ENCODE peak calls at places on chromosomes 11 and 22, in seven cellular contexts. X is AG09309, U is colonic mucosa, T is fibroblast of lung, A is upper lobe of right lung, Z is prostate gland, W is IMR-90. M is an unnamed sample.

GRCh38 chr11:69963533-69964246 is 114.4 kb upstream of the ANO1 start:
- DNase-seq in X (no peak), U (no peak), T (peak; percentile 39), A (no peak), Z (no peak), W (peak; percentile 39), M (no peak)

GRCh38 chr11:64131657-64132387 is 34.1 kb downstream of the MACROD1 start:
- DNase-seq in X (no peak), U (no peak), T (no peak), A (peak; percentile 73), Z (no peak), W (no peak), M (no peak)

GRCh38 chr11:28393348-28393747 is 285.2 kb downstream of the METTL15 start:
- DNase-seq in X (no peak), U (no peak), T (no peak), A (no peak), Z (no peak), W (no peak), M (no peak)

GRCh38 chr11:64396079-64396591 is 37.2 kb downstream of the RPS6KA4 start:
- DNase-seq in X (no peak), U (no peak), T (no peak), A (no peak), Z (no peak), W (no peak), M (no peak)

GRCh38 chr11:72227316-72228228 is 3.0 kb downstream of the INPPL1 start:
- DNase-seq in X (no peak), U (no peak), T (peak; percentile 50), A (peak; percentile 54), Z (no peak), W (peak; percentile 47), M (no peak)

GRCh38 chr11:44171518-44171917 is 76.0 kb downstream of the EXT2 start:
- DNase-seq in X (no peak), U (no peak), T (no peak), A (no peak), Z (no peak), W (no peak), M (no peak)

GRCh38 chr11:82927264-82927880 is 25.8 kb downstream of the DDIAS start:
- DNase-seq in X (peak; percentile 18), U (peak; percentile 42), T (peak; percentile 69), A (no peak), Z (peak; percentile 38), W (peak; percentile 64), M (no peak)

GRCh38 chr22:45516923-45517675 is 14.4 kb downstream of the FBLN1 start:
- DNase-seq in X (no peak), U (no peak), T (peak; percentile 49), A (no peak), Z (no peak), W (peak; percentile 62), M (no peak)

GRCh38 chr11:127003260-127003981 is 2.9 kb upstream of the KIRREL3 start:
- DNase-seq in X (no peak), U (peak; percentile 29), T (peak; percentile 5), A (no peak), Z (no peak), W (peak; percentile 58), M (no peak)

GRCh38 chr11:76163289-76163880 is 42.9 kb downstream of the WNT11 start:
- DNase-seq in X (no peak), U (no peak), T (no peak), A (no peak), Z (no peak), W (no peak), M (no peak)

GRCh38 chr11:66619080-66619554 is 2.7 kb downstream of the RBM14 start:
- DNase-seq in X (no peak), U (no peak), T (peak; percentile 54), A (no peak), Z (no peak), W (peak; percentile 57), M (no peak)

GRCh38 chr11:10653242-10653641 is 40.3 kb downstream of the IRAG1 start:
- DNase-seq in X (no peak), U (no peak), T (no peak), A (peak; percentile 4), Z (no peak), W (no peak), M (no peak)

GRCh38 chr22:42955087-42955630 is 59.8 kb downstream of the PACSIN2 start:
- DNase-seq in X (no peak), U (no peak), T (no peak), A (no peak), Z (peak; percentile 87), W (no peak), M (no peak)

GRCh38 chr11:126312903-126313460 is 9.1 kb downstream of the DCPS start:
- DNase-seq in X (no peak), U (peak; percentile 52), T (no peak), A (no peak), Z (no peak), W (no peak), M (no peak)

GRCh38 chr11:122717264-122717867 is 61.8 kb downstream of the UBASH3B start:
- DNase-seq in X (no peak), U (peak; percentile 28), T (no peak), A (no peak), Z (no peak), W (no peak), M (no peak)

GRCh38 chr11:101428918-101429317 is 154.9 kb downstream of the TRPC6 start:
- DNase-seq in X (no peak), U (no peak), T (peak; percentile 42), A (no peak), Z (no peak), W (peak; percentile 54), M (no peak)

GRCh38 chr11:70577948-70578347 is 179.6 kb downstream of the CTTN start:
- DNase-seq in X (no peak), U (no peak), T (no peak), A (peak; percentile 48), Z (no peak), W (no peak), M (no peak)

GRCh38 chr11:18455686-18456372 is at the start of gene LDHAL6A:
- DNase-seq in X (no peak), U (no peak), T (no peak), A (no peak), Z (no peak), W (no peak), M (no peak)

GRCh38 chr11:131504199-131504949 is 134.0 kb downstream of the NTM start:
- DNase-seq in X (no peak), U (no peak), T (no peak), A (no peak), Z (no peak), W (no peak), M (no peak)
- TF ChIP-seq CTCF in X (no peak), U (no peak), T (no peak), A (no peak), Z (no peak), W (no peak), M (peak; percentile 31)

DNA sequence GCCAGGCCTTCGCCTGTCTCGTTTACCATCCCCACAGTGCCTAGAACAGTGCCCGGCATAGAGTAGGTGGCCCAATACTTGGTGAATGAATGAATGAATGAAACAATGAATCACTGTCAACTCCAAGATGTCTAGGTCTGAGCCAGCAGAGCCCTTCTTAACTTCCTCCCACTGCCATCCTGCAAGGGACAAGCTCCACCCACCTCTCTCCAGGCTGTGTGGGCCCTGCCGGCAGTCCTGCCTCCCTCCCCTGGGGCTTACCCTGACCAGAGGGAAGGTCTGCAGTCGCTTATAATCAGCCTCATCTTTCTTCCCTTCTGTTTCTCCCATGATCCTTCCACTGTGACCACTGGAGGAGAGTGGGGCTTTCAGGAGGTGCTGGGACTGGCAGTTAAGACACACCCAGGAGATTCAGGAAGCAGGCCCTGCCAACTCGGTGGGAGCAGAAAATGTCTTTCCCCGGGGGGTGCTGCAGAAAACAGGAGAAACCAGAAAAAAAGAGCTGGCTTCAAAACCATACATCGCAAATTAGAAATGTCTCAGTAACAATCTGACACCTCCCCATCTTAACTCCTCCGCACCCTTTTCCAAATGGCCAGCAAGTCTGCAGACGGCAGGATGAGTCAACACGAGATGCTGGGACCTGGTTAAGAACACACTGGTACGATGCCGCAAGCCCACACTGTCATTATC is 11.4 kb downstream of the DNAL4 start:
- DNase-seq in X (no peak), U (no peak), T (no peak), A (no peak), Z (no peak), W (peak; percentile 38), M (no peak)
- H3K4me3 ChIP-seq in X (no peak overlapping the region), U (no peak overlapping the region), T (no peak overlapping the region), A (no peak overlapping the region), Z (no peak overlapping the region), W (no peak overlapping the region), M (no peak overlapping the region)

DNA sequence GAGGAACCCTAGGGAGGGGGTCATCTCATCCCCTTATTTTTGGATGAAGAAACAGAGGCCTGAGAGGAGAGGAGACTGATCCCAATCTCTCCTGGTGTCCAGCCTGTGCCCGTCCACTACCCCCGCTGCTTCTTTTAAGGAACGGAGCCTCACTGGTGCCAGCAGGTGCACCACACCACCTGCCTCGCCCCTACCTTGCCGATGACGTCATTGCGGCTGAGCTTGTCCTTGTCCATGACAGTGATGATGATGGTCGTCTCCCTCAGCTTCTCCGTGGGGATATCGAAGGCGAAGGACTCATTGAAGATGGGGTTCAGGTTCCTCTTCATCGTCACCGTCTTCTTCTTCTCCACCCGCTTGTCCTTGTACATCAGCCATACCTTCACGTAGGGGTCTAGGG is 14.3 kb downstream of the LRRC10B start:
- DNase-seq in X (no peak), U (no peak), T (no peak), A (no peak), Z (no peak), W (no peak), M (no peak)
- TF ChIP-seq CTCF in X (no peak), U (no peak), T (no peak), A (no peak), Z (no peak), W (no peak), M (no peak)

DNA sequence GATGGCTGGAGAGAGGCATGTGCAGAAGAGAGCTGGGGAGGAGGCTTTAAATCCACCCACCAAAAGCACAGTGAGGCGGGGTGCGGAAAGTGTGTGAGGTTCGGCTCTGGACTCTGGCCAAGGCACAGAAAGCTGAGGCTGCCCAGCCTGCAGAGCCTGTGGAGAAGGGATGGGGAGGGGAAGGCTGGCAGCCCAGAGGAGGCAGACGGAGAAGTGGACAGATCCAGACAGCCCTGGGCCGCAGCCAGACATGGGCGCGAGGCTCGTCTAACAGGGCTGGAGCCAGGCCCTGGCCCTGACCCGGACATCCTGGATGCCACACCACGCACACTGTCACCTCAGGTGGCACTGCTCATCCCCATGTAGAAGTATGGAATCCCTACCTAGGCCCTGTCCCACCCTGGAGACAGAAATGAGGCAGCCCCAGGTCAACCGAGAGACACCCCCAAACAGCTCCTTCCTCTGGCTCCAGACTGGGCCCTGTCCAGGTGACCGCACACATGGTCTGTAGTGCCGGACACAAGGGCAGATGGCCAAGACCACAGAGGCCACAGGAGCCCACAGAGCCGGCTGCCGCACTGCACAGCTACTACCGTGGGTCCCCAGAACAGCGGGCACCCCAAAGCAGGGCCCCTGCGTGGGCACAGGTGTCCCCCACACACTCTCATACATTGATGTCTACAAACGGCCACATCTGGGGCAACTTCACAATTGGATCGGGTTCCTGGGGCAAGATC is 16.6 kb upstream of the MOB2 start:
- DNase-seq in X (no peak), U (no peak), T (no peak), A (no peak), Z (peak; percentile 88), W (no peak), M (no peak)
- H3K4me3 ChIP-seq in X (no peak overlapping the region), U (no peak overlapping the region), T (no peak overlapping the region), A (no peak overlapping the region), Z (no peak overlapping the region), W (no peak overlapping the region), M (no peak overlapping the region)

DNA sequence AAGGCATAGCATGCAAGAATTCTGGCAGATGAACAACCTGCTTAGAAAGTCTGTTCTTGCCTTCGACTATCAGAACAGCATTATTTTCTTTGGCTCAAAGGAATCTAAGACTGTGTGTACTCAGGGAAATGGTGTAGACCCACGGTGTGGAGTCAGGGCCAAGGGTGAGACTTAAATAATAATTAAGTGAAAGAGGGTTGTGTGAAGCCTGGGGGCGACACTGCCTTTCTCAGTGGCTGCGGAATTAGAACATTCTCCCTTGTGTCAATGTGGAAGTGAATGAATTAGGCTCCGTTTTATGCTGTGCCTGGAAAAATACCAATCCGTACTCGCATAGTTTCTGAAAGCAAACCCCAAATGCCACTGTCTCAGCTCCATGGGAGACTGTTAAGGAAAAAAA is 50.7 kb downstream of the NAV2 start:
- DNase-seq in X (no peak), U (no peak), T (no peak), A (no peak), Z (no peak), W (no peak), M (no peak)
- TF ChIP-seq CTCF in X (no peak), U (no peak), T (no peak), A (no peak), Z (no peak), W (no peak), M (no peak)

M was measured in epithelial cell of proximal tubule.